ENCODE peak calls at places on chromosomes 16 and 17, in six cellular contexts. I, D, C, U, Q and X are unnamed samples.

GRCh38 chr17:7419833-7420610 is at the start of gene SPEM1:
- DNase-seq in I (no peak), D (no peak), C (no peak), U (no peak), Q (no peak), X (no peak)

GRCh38 chr16:30054959-30055553 is 10.5 kb upstream of the ALDOA start:
- DNase-seq in I (no peak), D (no peak), C (peak; percentile 81), U (no peak), Q (no peak), X (peak; percentile 36)

GRCh38 chr16:30747331-30747730 is 894 bp upstream of the PHKG2 start:
- DNase-seq in I (no peak), D (no peak), C (no peak), U (no peak), Q (peak; percentile 35), X (no peak)

GRCh38 chr16:58077796-58078195 is 51.4 kb downstream of the CFAP20 start:
- DNase-seq in I (no peak), D (no peak), C (no peak), U (no peak), Q (no peak), X (no peak)

GRCh38 chr17:12519956-12520594 is 145.6 kb upstream of the MYOCD start:
- DNase-seq in I (no peak), D (no peak), C (no peak), U (no peak), Q (no peak), X (no peak)

GRCh38 chr17:47741109-47741792 is 8.2 kb downstream of the TBX21 start:
- DNase-seq in I (no peak), D (no peak), C (no peak), U (peak; percentile 13), Q (no peak), X (no peak)

GRCh38 chr16:10003486-10003885 is 178.7 kb downstream of the GRIN2A start:
- DNase-seq in I (no peak), D (no peak), C (no peak), U (no peak), Q (no peak), X (no peak)

GRCh38 chr17:15083225-15083624 is 181.9 kb downstream of the PMP22 start:
- DNase-seq in I (no peak), D (no peak), C (no peak), U (no peak), Q (no peak), X (no peak)

GRCh38 chr16:3856367-3857141 is 24.0 kb downstream of the CREBBP start:
- DNase-seq in I (no peak), D (no peak), C (no peak), U (no peak), Q (no peak), X (no peak)

GRCh38 chr16:87344931-87345631 is 27.9 kb upstream of the C16orf95 start:
- DNase-seq in I (no peak), D (no peak), C (no peak), U (peak; percentile 39), Q (no peak), X (peak; percentile 51)

GRCh38 chr17:76537288-76537577 is 276 bp downstream of the CYGB start:
- DNase-seq in I (no peak), D (no peak), C (peak; percentile 73), U (no peak), Q (peak; percentile 39), X (no peak)

GRCh38 chr17:8693328-8693727 is 51.3 kb downstream of the CCDC42 start:
- DNase-seq in I (no peak), D (peak; percentile 73), C (no peak), U (no peak), Q (no peak), X (no peak)

GRCh38 chr16:25095636-25096035 is 15.9 kb upstream of the LCMT1 start:
- DNase-seq in I (no peak), D (no peak), C (no peak), U (no peak), Q (no peak), X (no peak)

GRCh38 chr17:62206550-62206949 is 141.5 kb upstream of the MED13 start:
- DNase-seq in I (no peak), D (no peak), C (no peak), U (no peak), Q (no peak), X (no peak)

GRCh38 chr16:86529160-86529559 is 18.8 kb downstream of the FOXF1 start:
- DNase-seq in I (peak; percentile 36), D (peak; percentile 28), C (no peak), U (no peak), Q (peak; percentile 13), X (no peak)

GRCh38 chr17:64156670-64157069 is 26.7 kb upstream of the ERN1 start:
- DNase-seq in I (no peak), D (no peak), C (no peak), U (no peak), Q (no peak), X (no peak)

GRCh38 chr17:49987681-49988441 is 7.2 kb downstream of the DLX3 start:
- DNase-seq in I (no peak), D (peak; percentile 78), C (no peak), U (no peak), Q (no peak), X (no peak)

GRCh38 chr17:5883775-5884665 is 186.2 kb upstream of the WSCD1 start:
- DNase-seq in I (no peak), D (no peak), C (no peak), U (no peak), Q (no peak), X (no peak)

DNA sequence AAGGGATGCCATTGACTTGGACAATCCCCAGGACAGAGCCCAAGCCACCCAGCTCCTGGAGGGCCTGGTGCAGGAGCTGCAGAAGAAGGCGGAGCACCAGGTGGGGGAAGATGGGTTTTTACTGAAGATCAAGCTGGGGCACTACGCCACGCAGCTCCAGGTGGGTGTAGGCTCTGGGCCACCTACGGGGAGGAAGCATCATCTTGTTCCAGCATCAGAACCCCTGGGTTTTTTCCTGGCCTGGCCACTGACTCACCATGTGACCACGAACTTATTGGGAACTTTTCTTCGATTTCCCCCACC is 1.5 kb downstream of the STAT5A start:
- DNase-seq in I (no peak), D (peak; percentile 44), C (peak; percentile 77), U (peak; percentile 40), Q (no peak), X (peak; percentile 66)
- H3K4me1 ChIP-seq in I (no peaks in the 10 kb centered on the region), D (no peaks in the 10 kb centered on the region), C (peaks cover 13% of the 10 kb centered on the region), U (peaks cover 9% of the 10 kb centered on the region), Q (peaks cover 14% of the 10 kb centered on the region), X (peaks cover 48% of the 10 kb centered on the region)

GRCh38 chr17:70323269-70323668 is 153.9 kb downstream of the KCNJ2 start:
- DNase-seq in I (no peak), D (no peak), C (no peak), U (no peak), Q (no peak), X (no peak)
- H3K4me1 ChIP-seq in I (no peaks in the 10 kb centered on the region), D (no peaks in the 10 kb centered on the region), C (no peaks in the 10 kb centered on the region), U (no peaks in the 10 kb centered on the region), Q (no peaks in the 10 kb centered on the region), X (no peaks in the 10 kb centered on the region)

GRCh38 chr17:57905875-57906455 is 49.2 kb downstream of the CUEDC1 start:
- DNase-seq in I (no peak), D (no peak), C (no peak), U (no peak), Q (no peak), X (no peak)

GRCh38 chr17:57909548-57909947 is 45.7 kb downstream of the CUEDC1 start:
- DNase-seq in I (no peak), D (no peak), C (no peak), U (no peak), Q (no peak), X (no peak)

GRCh38 chr17:57903961-57904360 is 51.3 kb downstream of the CUEDC1 start:
- DNase-seq in I (no peak), D (no peak), C (no peak), U (no peak), Q (no peak), X (no peak)

GRCh38 chr17:57908278-57908677 is 46.9 kb downstream of the CUEDC1 start:
- DNase-seq in I (no peak), D (no peak), C (no peak), U (no peak), Q (no peak), X (no peak)

GRCh38 chr17:57906910-57907309 is 48.3 kb downstream of the CUEDC1 start:
- DNase-seq in I (no peak), D (no peak), C (no peak), U (no peak), Q (no peak), X (no peak)
- H3K4me1 ChIP-seq in I (peaks cover 17% of the 10 kb centered on the region), D (no peaks in the 10 kb centered on the region), C (peaks cover 15% of the 10 kb centered on the region), U (peaks cover 18% of the 10 kb centered on the region), Q (peaks cover 22% of the 10 kb centered on the region), X (peaks cover 14% of the 10 kb centered on the region)

DNA sequence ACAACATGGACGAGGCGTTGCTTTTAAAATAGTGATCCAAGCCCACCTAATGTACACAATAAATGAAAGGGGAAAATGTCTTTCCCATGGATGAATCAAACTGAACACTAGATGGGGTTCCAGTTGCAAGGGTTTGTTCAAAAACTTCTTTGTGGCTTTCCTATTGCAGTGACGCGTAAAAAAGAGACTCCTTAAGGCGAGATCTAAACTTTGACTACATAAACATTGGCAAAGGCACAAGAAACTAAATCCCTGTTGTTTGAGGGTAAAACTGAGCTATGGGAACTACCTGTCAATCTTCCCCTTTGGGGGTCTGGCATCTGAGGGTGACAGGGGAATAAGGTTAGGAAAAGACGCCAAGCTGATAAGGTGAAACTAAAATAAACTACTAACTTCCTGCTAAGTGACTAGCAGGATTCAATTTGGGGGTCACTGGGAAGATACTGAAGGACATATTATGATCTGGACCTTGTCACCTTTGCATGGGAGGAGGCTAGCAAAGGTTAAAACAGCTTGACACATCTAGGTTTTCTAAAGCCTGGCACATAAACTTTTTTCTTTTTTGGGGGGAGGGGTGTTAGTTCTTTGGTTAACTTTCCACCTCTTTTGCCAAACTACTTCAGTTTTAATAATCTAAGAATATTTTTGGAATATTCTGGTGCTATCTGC is 4.7 kb downstream of the SALL1 start:
- DNase-seq in I (peak; percentile 57), D (no peak), C (no peak), U (no peak), Q (peak; percentile 75), X (no peak)
- H3K4me1 ChIP-seq in I (no peaks in the 10 kb centered on the region), D (no peaks in the 10 kb centered on the region), C (no peaks in the 10 kb centered on the region), U (no peaks in the 10 kb centered on the region), Q (no peaks in the 10 kb centered on the region), X (no peaks in the 10 kb centered on the region)

GRCh38 chr17:46169913-46170312 is 23.3 kb downstream of the KANSL1 start:
- DNase-seq in I (no peak), D (no peak), C (no peak), U (no peak), Q (no peak), X (no peak)

GRCh38 chr17:46167267-46167666 is 26.0 kb downstream of the KANSL1 start:
- DNase-seq in I (no peak), D (no peak), C (no peak), U (no peak), Q (no peak), X (no peak)

GRCh38 chr17:46166692-46167249 is 26.5 kb downstream of the KANSL1 start:
- DNase-seq in I (no peak), D (no peak), C (no peak), U (no peak), Q (no peak), X (no peak)

GRCh38 chr17:46170609-46171432 is 22.4 kb downstream of the KANSL1 start:
- DNase-seq in I (no peak), D (no peak), C (no peak), U (no peak), Q (no peak), X (no peak)

GRCh38 chr17:46167826-46168569 is 25.2 kb downstream of the KANSL1 start:
- DNase-seq in I (peak; percentile 80), D (no peak), C (no peak), U (no peak), Q (peak; percentile 90), X (no peak)
- H3K4me1 ChIP-seq in I (peaks cover 10% of the 10 kb centered on the region), D (peaks cover 4% of the 10 kb centered on the region), C (peaks cover 66% of the 10 kb centered on the region), U (no peaks in the 10 kb centered on the region), Q (peaks cover 25% of the 10 kb centered on the region), X (peaks cover 95% of the 10 kb centered on the region)